ENCODE peak calls at places on chromosomes 11 and 22, in five cellular contexts. One of them, this sample, is unnamed. For H3K36me3, the result is how much of the 10 kb centered on the place peaks cover.

GRCh38 chr11:85974126-85974525 is 94.8 kb downstream of the PICALM start:
- DNase-seq in small intestine: peak
- DNase-seq in A673: no peak
- DNase-seq in mucosa of descending colon: no peak
- DNase-seq in GM06990: no peak
- DNase-seq in this sample: no peak

GRCh38 chr11:134425816-134426536 is 13.9 kb upstream of the B3GAT1 start:
- DNase-seq in small intestine: no peak
- DNase-seq in A673: no peak
- DNase-seq in GM06990: no peak
- DNase-seq in mucosa of descending colon: no peak
- DNase-seq in this sample: no peak

GRCh38 chr11:125350206-125351044 is 145.6 kb downstream of the FEZ1 start:
- DNase-seq in mucosa of descending colon: no peak
- DNase-seq in GM06990: no peak
- DNase-seq in A673: no peak
- DNase-seq in small intestine: no peak
- DNase-seq in this sample: no peak

GRCh38 chr11:7595016-7595869 is 78.1 kb downstream of the CYB5R2 start:
- DNase-seq in mucosa of descending colon: no peak
- DNase-seq in small intestine: no peak
- DNase-seq in GM06990: no peak
- DNase-seq in A673: peak
- DNase-seq in this sample: peak

GRCh38 chr22:37551981-37552380 is 8.3 kb upstream of the CDC42EP1 start:
- DNase-seq in mucosa of descending colon: no peak
- DNase-seq in small intestine: no peak
- DNase-seq in A673: no peak
- DNase-seq in GM06990: no peak
- DNase-seq in this sample: no peak

GRCh38 chr11:33912405-33913361 is 20.8 kb upstream of the LMO2 start:
- DNase-seq in mucosa of descending colon: no peak
- DNase-seq in A673: peak
- DNase-seq in GM06990: peak
- DNase-seq in small intestine: no peak
- DNase-seq in this sample: no peak

GRCh38 chr11:23797624-23798419 is 699.0 kb upstream of the LUZP2 start:
- DNase-seq in mucosa of descending colon: no peak
- DNase-seq in A673: no peak
- DNase-seq in small intestine: no peak
- DNase-seq in GM06990: no peak
- DNase-seq in this sample: no peak

GRCh38 chr22:37069719-37070118 is 18.2 kb downstream of the KCTD17 start:
- DNase-seq in GM06990: no peak
- DNase-seq in mucosa of descending colon: no peak
- DNase-seq in small intestine: no peak
- DNase-seq in A673: no peak
- DNase-seq in this sample: no peak

GRCh38 chr22:23533771-23534191 is 46.3 kb downstream of the IGLL1 start:
- DNase-seq in GM06990: no peak
- DNase-seq in mucosa of descending colon: no peak
- DNase-seq in A673: no peak
- DNase-seq in small intestine: peak
- DNase-seq in this sample: peak

GRCh38 chr11:114738954-114739353 is 60.6 kb downstream of the NXPE2 start:
- DNase-seq in A673: peak
- DNase-seq in small intestine: peak
- DNase-seq in mucosa of descending colon: no peak
- DNase-seq in GM06990: peak
- DNase-seq in this sample: peak

GRCh38 chr22:30687358-30687757 is 7.3 kb upstream of the OSBP2 start:
- DNase-seq in mucosa of descending colon: no peak
- DNase-seq in GM06990: no peak
- DNase-seq in A673: no peak
- DNase-seq in small intestine: peak
- DNase-seq in this sample: no peak

DNA sequence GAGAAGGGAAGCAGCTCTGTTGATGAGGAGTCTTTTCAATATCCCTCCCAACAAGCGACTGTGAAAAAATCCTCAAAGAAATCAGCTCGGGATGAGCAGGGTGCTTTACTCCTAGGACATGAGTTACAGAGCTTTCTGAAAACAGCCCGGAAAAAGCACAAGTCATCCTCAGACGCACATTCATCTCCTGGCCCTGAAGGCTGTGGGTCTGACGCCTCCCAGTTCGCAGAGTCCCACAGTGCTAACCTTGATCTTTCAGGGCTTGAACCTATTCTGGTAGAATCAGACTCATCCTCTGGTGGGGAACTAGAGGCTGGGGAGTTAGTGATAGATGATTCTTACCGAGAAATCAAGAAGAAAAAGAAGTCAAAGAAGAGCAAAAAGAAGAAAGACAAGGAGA is 7.7 kb downstream of the HMGXB4 start:
- DNase-seq in small intestine: no peak
- DNase-seq in GM06990: no peak
- DNase-seq in A673: no peak
- DNase-seq in mucosa of descending colon: no peak
- DNase-seq in this sample: no peak
- H3K36me3 ChIP-seq in small intestine: under half
- H3K36me3 ChIP-seq in GM06990: under half
- H3K36me3 ChIP-seq in A673: half or more
- H3K36me3 ChIP-seq in mucosa of descending colon: under half
- H3K36me3 ChIP-seq in this sample: half or more

DNA sequence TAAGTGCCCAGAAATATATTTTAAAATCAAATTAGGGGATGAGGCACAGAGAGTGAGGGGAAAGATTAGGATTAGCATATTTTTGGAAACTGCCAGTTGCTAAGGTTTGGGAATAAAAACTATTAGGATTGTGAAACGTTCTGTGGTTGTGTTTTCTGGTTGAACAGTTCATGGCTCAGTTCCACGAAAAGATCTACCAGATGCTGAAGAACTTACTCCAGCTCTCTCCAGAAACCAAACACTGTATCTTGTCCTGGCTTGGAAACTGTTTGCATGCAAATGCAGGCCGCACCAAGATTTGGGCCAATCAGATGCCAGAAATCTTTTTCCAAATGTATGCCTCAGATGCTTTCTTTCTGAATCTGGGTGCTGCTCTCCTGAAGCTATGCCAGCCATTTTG is 15.3 kb downstream of the UBE4A start:
- DNase-seq in mucosa of descending colon: no peak
- DNase-seq in A673: no peak
- DNase-seq in small intestine: no peak
- DNase-seq in GM06990: no peak
- DNase-seq in this sample: no peak
- H3K36me3 ChIP-seq in mucosa of descending colon: under half
- H3K36me3 ChIP-seq in A673: half or more
- H3K36me3 ChIP-seq in small intestine: under half
- H3K36me3 ChIP-seq in GM06990: under half
- H3K36me3 ChIP-seq in this sample: under half

DNA sequence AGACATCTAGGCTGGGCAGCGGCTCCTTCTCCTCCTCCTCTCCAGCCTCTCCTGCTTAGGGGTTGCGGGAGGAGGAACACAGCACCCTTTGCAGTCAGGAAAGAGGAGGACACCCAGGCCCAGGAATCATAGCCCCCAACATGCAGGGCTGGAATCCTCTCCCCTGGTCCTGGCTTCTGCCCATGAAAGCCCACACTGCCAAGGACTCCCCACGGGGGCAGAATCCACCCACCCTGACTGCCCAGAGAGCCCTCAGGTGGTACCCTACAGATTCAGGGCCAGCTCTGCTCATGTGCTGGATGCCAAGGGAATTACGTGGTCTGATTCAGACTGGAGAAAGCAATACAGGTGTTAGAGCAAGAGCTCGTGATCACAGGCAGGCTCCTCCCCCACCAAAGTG is 4.5 kb downstream of the ESS2 start:
- DNase-seq in GM06990: no peak
- DNase-seq in A673: no peak
- DNase-seq in small intestine: no peak
- DNase-seq in mucosa of descending colon: no peak
- DNase-seq in this sample: no peak
- H3K36me3 ChIP-seq in GM06990: under half
- H3K36me3 ChIP-seq in A673: under half
- H3K36me3 ChIP-seq in small intestine: under half
- H3K36me3 ChIP-seq in mucosa of descending colon: under half
- H3K36me3 ChIP-seq in this sample: under half

GRCh38 chr11:128779036-128779435 is 85.2 kb downstream of the FLI1 start:
- DNase-seq in mucosa of descending colon: no peak
- DNase-seq in GM06990: no peak
- DNase-seq in A673: no peak
- DNase-seq in small intestine: no peak
- DNase-seq in this sample: no peak
- H3K36me3 ChIP-seq in mucosa of descending colon: under half
- H3K36me3 ChIP-seq in GM06990: under half
- H3K36me3 ChIP-seq in A673: under half
- H3K36me3 ChIP-seq in small intestine: under half
- H3K36me3 ChIP-seq in this sample: under half

GRCh38 chr11:75421035-75421602 is 11.9 kb downstream of the KLHL35 start:
- DNase-seq in mucosa of descending colon: peak
- DNase-seq in small intestine: no peak
- DNase-seq in GM06990: no peak
- DNase-seq in A673: no peak
- DNase-seq in this sample: no peak
- H3K36me3 ChIP-seq in mucosa of descending colon: under half
- H3K36me3 ChIP-seq in small intestine: under half
- H3K36me3 ChIP-seq in GM06990: under half
- H3K36me3 ChIP-seq in A673: under half
- H3K36me3 ChIP-seq in this sample: under half

DNA sequence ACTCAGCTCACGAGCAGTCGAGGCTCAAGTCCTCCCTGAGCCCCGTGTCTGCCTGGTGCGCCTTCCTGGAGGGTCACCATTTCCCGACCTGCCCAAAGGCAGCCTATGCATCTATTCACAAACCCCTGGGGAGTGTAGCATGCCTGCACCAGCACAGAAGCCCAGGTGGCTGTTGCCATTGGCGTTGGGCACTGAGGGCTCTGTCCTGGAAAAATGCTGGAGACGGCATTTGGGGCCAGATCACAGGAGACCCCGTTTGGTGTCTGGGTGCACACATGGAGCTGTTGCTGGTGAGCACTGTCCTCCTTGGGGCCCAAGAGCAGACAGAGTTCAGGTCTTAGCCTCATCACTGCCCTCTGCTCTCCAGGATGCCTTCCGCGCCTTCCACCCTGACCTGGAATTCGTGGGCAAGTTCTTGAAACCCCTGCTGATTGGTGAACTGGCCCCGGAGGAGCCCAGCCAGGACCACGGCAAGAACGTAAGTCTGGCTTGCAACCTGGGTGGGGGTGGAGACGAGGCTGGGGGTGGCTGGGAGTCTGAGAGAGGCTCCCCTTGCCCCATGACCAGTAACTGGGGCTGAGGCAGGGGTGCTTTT is 9.4 kb downstream of the FADS2 start:
- DNase-seq in GM06990: no peak
- DNase-seq in A673: no peak
- DNase-seq in mucosa of descending colon: no peak
- DNase-seq in small intestine: no peak
- DNase-seq in this sample: no peak
- H3K36me3 ChIP-seq in GM06990: under half
- H3K36me3 ChIP-seq in A673: half or more
- H3K36me3 ChIP-seq in mucosa of descending colon: under half
- H3K36me3 ChIP-seq in small intestine: under half
- H3K36me3 ChIP-seq in this sample: under half

DNA sequence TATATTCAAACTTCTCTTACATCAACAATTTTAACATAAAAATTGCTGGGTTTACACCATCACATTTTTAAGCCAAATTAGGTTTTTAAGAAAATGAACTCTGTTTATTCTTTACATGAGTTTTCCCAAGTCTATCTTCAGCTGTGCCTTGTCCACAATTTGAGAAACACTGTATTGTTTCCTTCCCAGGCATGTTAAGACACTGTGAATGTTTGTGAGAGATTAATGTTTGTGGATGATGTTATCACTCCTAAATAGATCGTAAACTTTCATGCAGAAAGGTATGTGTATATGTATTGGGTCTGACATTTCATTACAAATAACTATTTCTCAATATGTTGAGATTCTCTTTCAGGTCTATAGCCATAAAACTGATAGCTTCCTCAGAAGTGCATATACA is 11.5 kb downstream of the OR8D1 start:
- DNase-seq in mucosa of descending colon: no peak
- DNase-seq in small intestine: no peak
- DNase-seq in GM06990: no peak
- DNase-seq in A673: no peak
- DNase-seq in this sample: no peak
- H3K36me3 ChIP-seq in mucosa of descending colon: under half
- H3K36me3 ChIP-seq in small intestine: under half
- H3K36me3 ChIP-seq in GM06990: under half
- H3K36me3 ChIP-seq in A673: under half
- H3K36me3 ChIP-seq in this sample: under half

GRCh38 chr11:66710384-66710930 is 18.6 kb downstream of the SPTBN2 start:
- DNase-seq in GM06990: no peak
- DNase-seq in mucosa of descending colon: peak
- DNase-seq in small intestine: no peak
- DNase-seq in A673: no peak
- DNase-seq in this sample: no peak
- H3K36me3 ChIP-seq in GM06990: under half
- H3K36me3 ChIP-seq in mucosa of descending colon: under half
- H3K36me3 ChIP-seq in small intestine: under half
- H3K36me3 ChIP-seq in A673: under half
- H3K36me3 ChIP-seq in this sample: under half

This sample was measured in GM23338.